ENCODE peak calls at places on chromosome 5, in eight cellular contexts. C is HCT116, F is A549, J is IMR-90, H is sigmoid colon, G is Peyer's patch, R is tibial nerve, K is ovary. N is an unnamed sample.
A peak's percentile ranks its signal among the peaks of the same experiment; 100 is the strongest.

GRCh38 chr5:65078331-65078730 is 309.6 kb downstream of the CWC27 start:
- DNase-seq in C (no peak), F (no peak), J (no peak), H (no peak), G (no peak), R (no peak), K (no peak), N (no peak)

GRCh38 chr5:130836729-130837660 is 328.1 kb downstream of the HINT1 start:
- DNase-seq in C (no peak), F (no peak), J (no peak), H (no peak), G (no peak), R (no peak), K (no peak), N (no peak)

GRCh38 chr5:137890850-137891249 is 1.6 kb downstream of the PKD2L2 start:
- DNase-seq in C (no peak), F (no peak), J (no peak), H (no peak), G (no peak), R (no peak), K (no peak), N (no peak)

GRCh38 chr5:103059525-103059924 is 60.4 kb downstream of the GIN1 start:
- DNase-seq in C (no peak), F (no peak), J (no peak), H (no peak), G (no peak), R (no peak), K (no peak), N (no peak)

GRCh38 chr5:51272957-51273356 is 110.3 kb upstream of the ISL1 start:
- DNase-seq in C (no peak), F (no peak), J (no peak), H (no peak), G (no peak), R (no peak), K (no peak), N (no peak)

GRCh38 chr5:53335115-53335514 is 145.3 kb upstream of the FST start:
- DNase-seq in C (no peak), F (no peak), J (peak; percentile 34), H (no peak), G (no peak), R (no peak), K (no peak), N (no peak)

GRCh38 chr5:136012041-136012804 is 16.6 kb upstream of the TGFBI start:
- DNase-seq in C (no peak), F (peak; percentile 44), J (peak; percentile 63), H (no peak), G (no peak), R (no peak), K (no peak), N (no peak)

GRCh38 chr5:115033861-115034260 is 135.8 kb downstream of the TRIM36 start:
- DNase-seq in C (no peak), F (no peak), J (no peak), H (no peak), G (no peak), R (no peak), K (no peak), N (no peak)

GRCh38 chr5:142542906-142543305 is 143.0 kb downstream of the FGF1 start:
- DNase-seq in C (no peak), F (no peak), J (peak; percentile 55), H (no peak), G (no peak), R (no peak), K (no peak), N (no peak)

GRCh38 chr5:142753114-142753764 is 16.9 kb upstream of the ARHGAP26 start:
- DNase-seq in C (no peak), F (no peak), J (no peak), H (peak; percentile 90), G (no peak), R (peak; percentile 67), K (peak; percentile 36), N (no peak)

GRCh38 chr5:113271753-113272454 is 162.9 kb downstream of the TSSK1B start:
- DNase-seq in C (no peak), F (no peak), J (no peak), H (no peak), G (no peak), R (no peak), K (no peak), N (no peak)

GRCh38 chr5:10249948-10250803 is at the start of gene CCT5:
- DNase-seq in C (peak; percentile 98), F (peak; percentile 95), J (peak; percentile 99), H (peak; percentile 98), G (peak; percentile 91), R (peak; percentile 79), K (peak; percentile 90), N (peak; percentile 99)

GRCh38 chr5:76477576-76477975 is 74.5 kb downstream of the IQGAP2 start:
- DNase-seq in C (no peak), F (no peak), J (no peak), H (no peak), G (no peak), R (no peak), K (no peak), N (no peak)

GRCh38 chr5:56264417-56265025 is 31.4 kb upstream of the ANKRD55 start:
- DNase-seq in C (peak; percentile 61), F (peak; percentile 35), J (peak; percentile 54), H (no peak), G (no peak), R (no peak), K (no peak), N (no peak)

GRCh38 chr5:81590498-81591384 is 160.2 kb downstream of the SSBP2 start:
- DNase-seq in C (no peak), F (no peak), J (peak; percentile 10), H (no peak), G (no peak), R (no peak), K (no peak), N (no peak)

GRCh38 chr5:178196413-178196812 is 7.9 kb upstream of the HNRNPAB start:
- DNase-seq in C (no peak), F (no peak), J (no peak), H (no peak), G (no peak), R (no peak), K (no peak), N (no peak)

GRCh38 chr5:83522431-83522830 is 50.9 kb downstream of the VCAN start:
- DNase-seq in C (no peak), F (no peak), J (no peak), H (no peak), G (no peak), R (no peak), K (no peak), N (no peak)

GRCh38 chr5:149043641-149044040 is 19.2 kb downstream of the SH3TC2 start:
- DNase-seq in C (no peak), F (no peak), J (no peak), H (no peak), G (no peak), R (no peak), K (no peak), N (no peak)

GRCh38 chr5:81826128-81826527 is 75.2 kb upstream of the SSBP2 start:
- DNase-seq in C (no peak), F (no peak), J (peak; percentile 23), H (no peak), G (no peak), R (no peak), K (no peak), N (no peak)

DNA sequence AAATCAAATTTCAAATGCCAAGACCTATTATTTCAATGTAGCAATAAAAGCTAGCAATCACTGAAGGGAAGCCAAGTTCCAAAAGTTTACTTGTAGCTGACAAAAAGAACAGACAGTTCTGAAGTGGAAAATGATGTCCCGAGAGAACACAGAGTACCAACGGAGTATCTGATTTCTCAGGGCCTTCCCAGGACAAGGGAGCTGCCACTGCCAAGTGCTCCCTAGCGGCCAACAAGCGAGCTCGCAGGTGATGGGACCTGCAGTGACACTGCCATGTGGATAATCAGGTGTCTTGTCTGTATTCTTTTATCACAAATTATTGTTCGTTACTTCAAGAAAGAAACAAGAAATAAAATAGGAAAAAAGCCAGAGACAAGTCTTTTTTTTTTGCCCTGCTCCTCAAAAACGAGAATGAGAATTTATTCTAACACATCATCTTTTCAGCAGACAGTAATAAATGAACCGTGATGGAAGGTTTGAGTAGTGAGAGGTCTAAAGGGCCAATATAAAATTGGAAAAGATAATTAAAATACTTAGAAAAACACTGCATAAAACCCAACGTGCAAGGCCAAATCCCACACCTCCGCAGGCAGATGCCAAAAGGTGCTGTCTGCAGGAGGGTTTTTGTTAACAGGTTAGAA is 159.4 kb downstream of the MYO10 start:
- DNase-seq in C (no peak), F (no peak), J (no peak), H (no peak), G (no peak), R (no peak), K (no peak), N (no peak)
- TF ChIP-seq CTCF in C (no peak), F (peak; percentile 20), J (no peak), H (no peak), G (no peak), R (no peak), K (no peak), N (no peak)

DNA sequence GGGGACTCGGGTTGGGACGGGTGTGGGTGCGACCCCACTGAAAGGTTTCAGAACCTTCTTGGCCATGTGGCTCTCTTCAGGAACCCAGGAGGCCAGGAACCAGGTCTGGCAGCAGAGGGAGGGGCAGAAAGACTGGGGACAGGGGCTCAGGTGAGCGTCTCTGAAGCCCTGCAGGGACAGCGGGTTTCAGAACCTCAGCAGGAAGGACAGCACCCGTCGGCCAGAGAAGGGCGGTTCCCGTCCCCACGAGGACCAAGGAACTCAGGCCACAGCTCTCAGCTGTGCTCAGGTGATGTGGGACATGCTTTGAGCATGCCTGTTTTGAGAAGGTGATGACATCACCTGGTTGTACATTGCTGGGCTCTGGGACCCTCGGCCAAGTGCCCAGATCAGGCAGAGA is 25.7 kb downstream of the SLC12A7 start:
- DNase-seq in C (no peak), F (no peak), J (no peak), H (no peak), G (no peak), R (no peak), K (no peak), N (no peak)
- TF ChIP-seq POLR2A in C (no peak), F (no peak), J (no peak), H (no peak), G (no peak), R (no peak), K (no peak), N (no peak)

DNA sequence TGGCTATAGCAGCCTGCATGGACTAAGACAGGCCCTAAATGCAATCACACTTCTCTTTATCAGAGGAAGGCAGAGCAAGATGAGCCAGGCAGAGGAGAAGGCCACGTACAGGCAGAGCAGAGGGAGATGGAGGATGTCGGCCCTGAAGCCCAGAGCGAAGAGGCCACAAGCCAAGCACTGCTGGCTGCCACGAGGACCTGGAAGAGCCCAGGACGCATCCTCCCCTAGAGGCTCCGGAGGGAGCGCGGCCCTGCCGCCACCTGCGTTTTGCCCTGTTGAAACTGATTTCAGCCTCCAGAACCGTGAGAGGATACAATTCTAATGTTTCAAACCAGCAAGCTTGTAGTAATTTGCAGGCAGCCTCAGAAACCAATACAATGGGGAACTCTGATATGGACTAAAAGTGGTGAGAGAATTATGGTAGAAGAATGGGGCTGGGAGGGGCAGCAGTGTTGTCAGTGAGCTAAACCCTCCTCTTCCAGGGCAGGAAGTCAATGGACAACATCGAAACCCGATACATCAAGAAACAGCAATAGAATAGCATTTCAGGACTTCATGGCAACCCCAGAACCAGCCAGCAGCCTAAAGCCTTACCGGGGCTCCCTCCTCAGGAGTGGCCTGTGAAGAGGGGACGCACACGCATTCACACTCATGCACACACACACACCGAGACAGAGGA is 32.6 kb downstream of the ADAMTS2 start:
- DNase-seq in C (no peak), F (no peak), J (peak; percentile 52), H (no peak), G (peak; percentile 16), R (no peak), K (no peak), N (no peak)
- H3K9me3 ChIP-seq in C (no peaks in the 10 kb centered on the region), F (peaks cover 9% of the 10 kb centered on the region), J (peaks cover 3% of the 10 kb centered on the region), H (no peaks in the 10 kb centered on the region), G (no peaks in the 10 kb centered on the region), R (no peaks in the 10 kb centered on the region), K (no peaks in the 10 kb centered on the region), N (no peaks in the 10 kb centered on the region)

GRCh38 chr5:1672396-1672795 is 127.2 kb downstream of the MRPL36 start:
- DNase-seq in C (no peak), F (no peak), J (no peak), H (no peak), G (no peak), R (no peak), K (no peak), N (peak; percentile 93)
- TF ChIP-seq CTCF in C (no peak), F (no peak), J (no peak), H (no peak), G (no peak), R (no peak), K (no peak), N (no peak)

N was measured in vagina.